ENCODE peak calls at places on chromosomes 4 and X, in eight cellular contexts. W, J, Y, R, C, T, E and A are unnamed samples.
A peak's percentile ranks its signal among the peaks of the same experiment; 100 is the strongest.

GRCh38 chr4:53514509-53514908 is 76.8 kb downstream of the LNX1 start:
- DNase-seq in W (no peak), J (peak; percentile 26), Y (no peak), R (no peak), C (no peak), T (no peak), E (no peak), A (no peak)

GRCh38 chr4:99504804-99505502 is 5.9 kb upstream of the C4orf17 start:
- DNase-seq in W (no peak), J (no peak), Y (no peak), R (no peak), C (no peak), T (no peak), E (no peak), A (no peak)

GRCh38 chr4:122364700-122365404 is 14.0 kb upstream of the ADAD1 start:
- DNase-seq in W (peak; percentile 49), J (no peak), Y (no peak), R (no peak), C (no peak), T (no peak), E (no peak), A (no peak)

GRCh38 chr4:186999676-187000075 is 276.0 kb upstream of the FAT1 start:
- DNase-seq in W (no peak), J (no peak), Y (no peak), R (no peak), C (no peak), T (no peak), E (no peak), A (no peak)

GRCh38 chr4:22434895-22435294 is 81.0 kb downstream of the ADGRA3 start:
- DNase-seq in W (peak; percentile 65), J (peak; percentile 76), Y (no peak), R (no peak), C (peak; percentile 37), T (peak; percentile 12), E (no peak), A (no peak)

GRCh38 chr4:101239685-101240084 is 107.6 kb downstream of the PPP3CA start:
- DNase-seq in W (no peak), J (no peak), Y (no peak), R (no peak), C (no peak), T (no peak), E (no peak), A (no peak)

GRCh38 chr4:76658231-76659102 is 223.4 kb downstream of the SHROOM3 start:
- DNase-seq in W (no peak), J (peak; percentile 61), Y (no peak), R (no peak), C (no peak), T (peak; percentile 79), E (no peak), A (no peak)

GRCh38 chr4:184097240-184097619 is 120.4 kb downstream of the ENPP6 start:
- DNase-seq in W (peak; percentile 91), J (no peak), Y (no peak), R (no peak), C (no peak), T (no peak), E (no peak), A (no peak)

GRCh38 chrX:38474543-38474942 is 86.8 kb upstream of the TSPAN7 start:
- DNase-seq in W (no peak), J (no peak), Y (no peak), R (no peak), C (no peak), T (no peak), E (no peak), A (no peak)

GRCh38 chr4:117577686-117578085 is 456.6 kb upstream of the NDST3 start:
- DNase-seq in W (no peak), J (no peak), Y (no peak), R (no peak), C (peak; percentile 7), T (no peak), E (no peak), A (no peak)